ENCODE peak calls at places on chromosomes 1 and 21, in eight cellular contexts. F is endothelial cell; Q is CD4-positive, alpha-beta T cell; C is SK-N-DZ; S is T-helper 1 cell; N is NAMALWA; L is NCI-H2081; W is MV-4-11. R is an unnamed sample.

GRCh38 chr1:161082996-161083742 is 6.2 kb downstream of the NECTIN4 start:
- DNase-seq in N (no peak), C (no peak), W (peak), S (no peak), L (no peak), Q (no peak), F (no peak), R (no peak)

GRCh38 chr21:45574081-45574501 is 31.9 kb upstream of the SLC19A1 start:
- DNase-seq in Q (no peak), S (no peak), C (no peak), W (no peak), N (no peak), F (no peak), L (no peak), R (no peak)

GRCh38 chr1:14113841-14114567 is 414.0 kb downstream of the PRDM2 start:
- DNase-seq in F (peak), N (peak), Q (no peak), C (peak), L (peak), W (no peak), S (no peak), R (peak)

GRCh38 chr1:11797525-11798216 is 8.1 kb downstream of the MTHFR start:
- DNase-seq in L (no peak), N (no peak), C (no peak), Q (no peak), F (no peak), S (no peak), W (no peak), R (no peak)

GRCh38 chr21:22352088-22352487 is 1353.9 kb downstream of the NCAM2 start:
- DNase-seq in Q (no peak), L (no peak), C (no peak), F (no peak), S (no peak), W (peak), N (no peak), R (no peak)

GRCh38 chr21:16597768-16598167 is 868.0 kb downstream of the USP25 start:
- DNase-seq in F (no peak), C (peak), N (no peak), Q (no peak), W (no peak), L (no peak), S (no peak), R (no peak)

GRCh38 chr1:100396651-100397050 is 44.3 kb downstream of the CDC14A start:
- DNase-seq in N (peak), F (no peak), L (no peak), Q (no peak), S (no peak), C (no peak), W (peak), R (peak)

GRCh38 chr1:11881749-11882441 is 23.1 kb upstream of the NPPB start:
- DNase-seq in C (no peak), Q (no peak), L (no peak), S (no peak), N (no peak), W (no peak), F (no peak), R (no peak)